ENCODE peak calls at places on chromosomes 13 and 19, in four cellular contexts. One of them, this sample, is unnamed.

GRCh38 chr19:39423258-39424086 is 11.0 kb downstream of the PLEKHG2 start:
- DNase-seq in GM12878: no peak
- DNase-seq in K562: no peak
- DNase-seq in HepG2: no peak
- DNase-seq in this sample: no peak

GRCh38 chr13:25943081-25943480 is 108.7 kb downstream of the SHISA2 start:
- DNase-seq in GM12878: no peak
- DNase-seq in K562: no peak
- DNase-seq in HepG2: no peak
- DNase-seq in this sample: no peak

GRCh38 chr13:91741925-91742324 is 343.5 kb downstream of the GPC5 start:
- DNase-seq in GM12878: no peak
- DNase-seq in K562: no peak
- DNase-seq in HepG2: no peak
- DNase-seq in this sample: no peak

GRCh38 chr19:53553865-53554791 is 16.2 kb downstream of the ZNF331 start:
- DNase-seq in GM12878: peak
- DNase-seq in K562: no peak
- DNase-seq in HepG2: no peak
- DNase-seq in this sample: peak

GRCh38 chr19:19032420-19033175 is 719 bp downstream of the SUGP2 start:
- DNase-seq in GM12878: peak
- DNase-seq in K562: peak
- DNase-seq in HepG2: peak
- DNase-seq in this sample: peak

GRCh38 chr19:43711751-43712355 is 4.0 kb upstream of the IRGC start:
- DNase-seq in GM12878: no peak
- DNase-seq in K562: no peak
- DNase-seq in HepG2: no peak
- DNase-seq in this sample: no peak

GRCh38 chr13:60959427-60959826 is 456.2 kb downstream of the PCDH20 start:
- DNase-seq in GM12878: no peak
- DNase-seq in K562: no peak
- DNase-seq in HepG2: no peak
- DNase-seq in this sample: no peak

GRCh38 chr19:47377208-47377701 is 28.1 kb downstream of the DHX34 start:
- DNase-seq in GM12878: no peak
- DNase-seq in K562: no peak
- DNase-seq in HepG2: no peak
- DNase-seq in this sample: no peak

GRCh38 chr19:29510701-29511265 is 15.0 kb upstream of the VSTM2B start:
- DNase-seq in GM12878: no peak
- DNase-seq in K562: no peak
- DNase-seq in HepG2: no peak
- DNase-seq in this sample: peak

GRCh38 chr19:42185281-42185680 is 32.2 kb downstream of the DEDD2 start:
- DNase-seq in GM12878: no peak
- DNase-seq in K562: no peak
- DNase-seq in HepG2: no peak
- DNase-seq in this sample: no peak

GRCh38 chr19:56765107-56765506 is 75.4 kb downstream of the PEG3 start:
- DNase-seq in GM12878: no peak
- DNase-seq in K562: no peak
- DNase-seq in HepG2: no peak
- DNase-seq in this sample: no peak

GRCh38 chr13:95842898-95843297 is 166.0 kb downstream of the DNAJC3 start:
- DNase-seq in GM12878: no peak
- DNase-seq in K562: no peak
- DNase-seq in HepG2: no peak
- DNase-seq in this sample: no peak

GRCh38 chr13:35876601-35877000 is 254.6 kb downstream of the DCLK1 start:
- DNase-seq in GM12878: no peak
- DNase-seq in K562: no peak
- DNase-seq in HepG2: no peak
- DNase-seq in this sample: no peak
- TF ChIP-seq NR2C2 in GM12878: no peak
- TF ChIP-seq NR2C2 in K562: no peak
- TF ChIP-seq NR2C2 in HepG2: no peak
- TF ChIP-seq NR2C2 in this sample: no peak

DNA sequence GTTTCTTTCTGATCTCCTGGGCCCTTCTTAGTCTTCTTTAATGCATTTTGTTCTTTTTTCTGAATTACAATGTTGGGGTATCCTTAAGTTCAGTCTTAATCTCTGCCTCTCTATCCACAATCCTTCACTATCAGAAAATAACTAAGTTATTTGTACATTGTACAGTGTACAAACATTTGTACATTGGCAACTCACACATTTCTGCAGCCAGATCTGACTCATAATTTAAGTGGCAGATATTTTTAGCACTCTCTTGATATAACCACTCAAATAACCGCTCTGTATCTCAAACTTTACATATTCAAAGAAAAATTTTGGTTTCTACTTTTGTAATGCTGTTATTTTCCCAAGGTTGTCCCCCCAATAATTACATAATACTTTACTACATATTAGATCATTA is 691.1 kb upstream of the SPRY2 start:
- DNase-seq in GM12878: no peak
- DNase-seq in K562: no peak
- DNase-seq in HepG2: no peak
- DNase-seq in this sample: no peak
- TF ChIP-seq NR2C2 in GM12878: no peak
- TF ChIP-seq NR2C2 in K562: no peak
- TF ChIP-seq NR2C2 in HepG2: no peak
- TF ChIP-seq NR2C2 in this sample: no peak

GRCh38 chr19:715347-715746 is 6.6 kb downstream of the PALM start:
- DNase-seq in GM12878: no peak
- DNase-seq in K562: no peak
- DNase-seq in HepG2: no peak
- DNase-seq in this sample: no peak
- TF ChIP-seq NR2C2 in GM12878: no peak
- TF ChIP-seq NR2C2 in K562: no peak
- TF ChIP-seq NR2C2 in HepG2: no peak
- TF ChIP-seq NR2C2 in this sample: no peak

DNA sequence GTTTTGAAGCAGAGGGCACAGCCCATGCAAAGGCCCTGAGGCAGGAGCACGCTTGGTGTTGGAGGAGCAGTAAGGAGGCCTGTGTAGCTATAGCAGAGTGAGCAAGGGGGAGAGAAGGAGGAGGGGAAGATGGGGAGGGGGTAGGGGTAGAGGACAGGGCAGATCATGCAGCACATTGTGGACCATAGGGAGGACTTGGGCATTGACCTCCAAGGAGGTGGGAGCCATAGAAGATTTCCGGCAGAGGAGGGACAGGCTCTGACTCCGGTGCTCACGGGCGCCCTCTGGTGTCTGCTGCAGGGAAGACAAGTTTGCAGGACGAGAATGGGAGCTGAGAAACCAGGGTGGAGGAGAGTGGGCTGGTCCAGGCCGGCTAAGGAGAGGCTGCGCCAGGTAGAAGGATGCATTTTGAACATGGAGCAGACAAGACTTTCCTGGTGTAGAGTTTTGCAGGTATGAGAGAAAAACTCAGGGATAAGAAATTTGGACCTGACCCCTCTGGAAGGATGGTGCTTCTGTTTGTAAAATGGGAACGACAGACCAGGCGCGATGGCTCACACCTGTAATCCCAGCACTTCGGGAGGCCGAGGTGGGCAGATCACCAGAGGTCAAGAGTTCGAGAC is 13.7 kb upstream of the CREB3L3 start:
- DNase-seq in GM12878: peak
- DNase-seq in K562: peak
- DNase-seq in HepG2: peak
- DNase-seq in this sample: peak
- TF ChIP-seq NR2C2 in GM12878: no peak
- TF ChIP-seq NR2C2 in K562: no peak
- TF ChIP-seq NR2C2 in HepG2: no peak
- TF ChIP-seq NR2C2 in this sample: no peak

GRCh38 chr13:49858183-49858856 is 65.8 kb upstream of the KPNA3 start:
- DNase-seq in GM12878: no peak
- DNase-seq in K562: no peak
- DNase-seq in HepG2: peak
- DNase-seq in this sample: no peak

GRCh38 chr13:49855930-49856329 is 63.4 kb upstream of the KPNA3 start:
- DNase-seq in GM12878: no peak
- DNase-seq in K562: no peak
- DNase-seq in HepG2: peak
- DNase-seq in this sample: no peak

DNA sequence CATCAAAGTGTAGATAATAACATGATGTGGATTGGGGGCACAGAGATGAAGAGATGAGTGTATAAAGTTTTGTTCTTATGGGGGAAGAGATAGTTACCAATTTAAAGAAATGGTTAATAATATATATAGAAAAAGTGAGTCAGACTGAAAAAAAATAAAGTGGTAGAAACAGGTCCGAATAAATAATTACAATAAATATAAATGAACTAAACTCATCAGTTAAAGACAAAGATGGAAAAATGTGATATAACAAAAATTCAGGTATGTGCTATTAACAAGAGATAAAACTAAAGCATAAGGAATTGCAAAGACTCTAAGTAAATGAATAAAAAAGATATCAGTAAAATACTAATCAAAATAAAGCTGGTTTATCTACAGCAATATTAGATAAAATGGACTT is 61.1 kb upstream of the KPNA3 start:
- DNase-seq in GM12878: no peak
- DNase-seq in K562: no peak
- DNase-seq in HepG2: no peak
- DNase-seq in this sample: no peak
- TF ChIP-seq NR2C2 in GM12878: no peak
- TF ChIP-seq NR2C2 in K562: no peak
- TF ChIP-seq NR2C2 in HepG2: no peak
- TF ChIP-seq NR2C2 in this sample: no peak

DNA sequence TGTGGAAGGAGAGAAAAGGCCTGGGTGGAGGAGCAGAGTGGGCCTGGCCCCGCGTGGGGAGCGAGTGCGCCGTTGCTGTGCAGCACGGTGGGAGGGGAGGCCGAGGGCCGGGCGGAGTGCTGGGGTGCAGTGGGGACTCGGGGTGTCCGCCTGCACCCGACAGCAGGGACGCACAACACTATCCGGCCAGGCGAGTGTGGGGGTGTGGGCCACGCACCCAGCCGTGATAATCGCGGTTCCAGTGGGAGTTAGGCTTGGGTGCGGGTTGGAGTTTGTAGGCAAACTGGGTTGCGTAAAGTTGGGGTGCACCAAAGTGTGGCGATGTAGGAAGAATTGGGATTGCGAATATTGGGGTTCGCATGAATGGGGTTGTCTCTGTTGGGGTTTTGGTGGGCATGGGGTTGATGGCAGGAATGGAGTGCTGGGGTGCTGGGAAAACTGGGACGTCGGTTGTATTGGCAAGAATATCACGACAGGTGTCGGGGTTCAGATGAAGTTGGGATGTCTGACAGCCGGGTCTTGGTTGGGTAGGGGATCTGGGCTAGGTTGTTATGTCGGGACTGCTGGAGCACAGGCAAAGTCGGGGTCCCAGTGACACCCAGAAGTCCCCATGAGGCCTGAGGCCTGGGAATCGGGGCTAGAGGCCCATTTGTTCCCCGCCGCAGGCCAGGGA is 604 bp upstream of the CIRBP start:
- DNase-seq in GM12878: no peak
- DNase-seq in K562: no peak
- DNase-seq in HepG2: no peak
- DNase-seq in this sample: no peak
- TF ChIP-seq NR2C2 in GM12878: no peak
- TF ChIP-seq NR2C2 in K562: no peak
- TF ChIP-seq NR2C2 in HepG2: no peak
- TF ChIP-seq NR2C2 in this sample: no peak